ENCODE peak calls at places on chromosomes 16 and 17, in seven cellular contexts. X, M, B, Z, A, W and Y are unnamed samples.

GRCh38 chr17:77254961-77255741 is 114.4 kb downstream of the SEC14L1 start:
- DNase-seq in W (peak; percentile 25), X (peak; percentile 77), A (no peak), B (peak; percentile 86), Z (peak; percentile 38), M (no peak), Y (no peak)

GRCh38 chr17:64155751-64156544 is 26.0 kb upstream of the ERN1 start:
- DNase-seq in M (no peak), W (peak; percentile 21), X (no peak), A (peak; percentile 73), Z (no peak), B (peak; percentile 61), Y (no peak)

GRCh38 chr16:2246301-2246885 is 5.0 kb downstream of the ECI1 start:
- DNase-seq in B (no peak), W (no peak), M (no peak), A (no peak), Z (no peak), X (no peak), Y (no peak)

GRCh38 chr17:68794636-68795503 is 160.3 kb downstream of the ABCA8 start:
- DNase-seq in W (no peak), A (no peak), B (peak; percentile 60), Z (peak; percentile 11), X (peak; percentile 20), M (no peak), Y (no peak)

GRCh38 chr17:69314246-69315030 is 12.5 kb downstream of the ABCA5 start:
- DNase-seq in M (no peak), A (no peak), W (peak; percentile 79), B (no peak), X (no peak), Z (peak; percentile 33), Y (no peak)

GRCh38 chr17:11704041-11704440 is 105.8 kb downstream of the DNAH9 start:
- DNase-seq in B (no peak), Z (no peak), W (no peak), M (no peak), X (no peak), A (no peak), Y (no peak)

GRCh38 chr16:86889974-86890373 is 311.6 kb downstream of the FOXL1 start:
- DNase-seq in A (no peak), M (no peak), B (no peak), Z (no peak), W (no peak), X (no peak), Y (no peak)

GRCh38 chr17:69358688-69359596 is 32.0 kb upstream of the ABCA5 start:
- DNase-seq in A (no peak), B (no peak), W (peak; percentile 61), X (no peak), M (peak; percentile 21), Z (peak; percentile 92), Y (no peak)

GRCh38 chr17:65990593-65990992 is 201.3 kb downstream of the CEP112 start:
- DNase-seq in Z (no peak), A (peak; percentile 62), W (no peak), M (no peak), B (no peak), X (no peak), Y (no peak)

GRCh38 chr16:57818377-57819055 is 16.2 kb upstream of the KIFC3 start:
- DNase-seq in B (no peak), A (no peak), Z (no peak), X (no peak), W (no peak), M (no peak), Y (no peak)

GRCh38 chr17:40369923-40370322 is 5.4 kb upstream of the GJD3 start:
- DNase-seq in Z (no peak), X (no peak), A (no peak), B (no peak), M (no peak), W (no peak), Y (no peak)

GRCh38 chr16:3503513-3503912 is 2.7 kb downstream of the CLUAP1 start:
- DNase-seq in X (no peak), M (no peak), Z (no peak), A (no peak), W (no peak), B (no peak), Y (no peak)

GRCh38 chr17:18362509-18363020 is 785 bp downstream of the SHMT1 start:
- DNase-seq in B (no peak), X (no peak), W (peak; percentile 55), Z (peak; percentile 50), M (no peak), A (peak; percentile 65), Y (no peak)

GRCh38 chr17:28710948-28711722 is 553 bp downstream of the PROCA1 start:
- DNase-seq in W (peak; percentile 98), X (peak; percentile 76), M (peak; percentile 83), A (peak; percentile 92), Z (peak; percentile 96), B (peak; percentile 85), Y (peak; percentile 49)

GRCh38 chr17:79707931-79708891 is 22.5 kb upstream of the ENPP7 start:
- DNase-seq in X (peak; percentile 10), M (no peak), A (peak; percentile 44), B (peak; percentile 38), W (peak; percentile 76), Z (peak; percentile 75), Y (no peak)

GRCh38 chr17:79707441-79707850 is 23.3 kb upstream of the ENPP7 start:
- DNase-seq in X (no peak), B (no peak), Z (no peak), A (no peak), M (no peak), W (no peak), Y (no peak)

GRCh38 chr17:79705674-79706073 is 25.1 kb upstream of the ENPP7 start:
- DNase-seq in W (no peak), Z (no peak), A (no peak), M (no peak), B (no peak), X (no peak), Y (no peak)

GRCh38 chr17:79704691-79705090 is 26.1 kb upstream of the ENPP7 start:
- DNase-seq in B (no peak), M (no peak), Z (no peak), W (no peak), X (no peak), A (no peak), Y (no peak)

DNA sequence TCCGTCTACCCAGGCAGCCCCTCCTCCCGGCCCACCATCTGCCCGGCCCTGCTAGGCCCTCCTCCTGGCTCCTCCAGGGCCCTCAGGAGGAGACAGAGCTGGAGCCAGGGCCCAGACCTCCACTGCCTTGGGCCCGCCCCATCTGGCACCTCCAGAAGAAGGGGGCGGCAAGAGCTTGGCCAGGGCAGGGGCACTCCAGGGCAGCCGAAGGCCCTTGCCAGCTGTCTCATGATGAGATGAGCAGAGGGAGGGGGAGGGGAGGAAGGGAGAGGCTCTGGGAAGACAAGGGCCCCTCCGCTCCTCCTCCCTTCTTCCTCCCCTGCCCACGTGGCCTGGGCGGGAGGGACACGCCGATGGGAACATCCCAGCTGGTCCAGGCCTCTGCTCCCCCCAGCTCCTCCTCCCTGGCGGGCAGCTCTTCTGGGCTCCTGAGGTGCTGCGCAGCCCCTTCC is 23.8 kb upstream of the ENPP7 start:
- DNase-seq in A (no peak), B (no peak), X (no peak), W (peak; percentile 32), M (no peak), Z (no peak), Y (no peak)
- H3K4me3 ChIP-seq in A (no peak overlapping the region), B (no peak overlapping the region), X (no peak overlapping the region), W (no peak overlapping the region), M (no peak overlapping the region), Z (no peak overlapping the region), Y (no peak overlapping the region)

DNA sequence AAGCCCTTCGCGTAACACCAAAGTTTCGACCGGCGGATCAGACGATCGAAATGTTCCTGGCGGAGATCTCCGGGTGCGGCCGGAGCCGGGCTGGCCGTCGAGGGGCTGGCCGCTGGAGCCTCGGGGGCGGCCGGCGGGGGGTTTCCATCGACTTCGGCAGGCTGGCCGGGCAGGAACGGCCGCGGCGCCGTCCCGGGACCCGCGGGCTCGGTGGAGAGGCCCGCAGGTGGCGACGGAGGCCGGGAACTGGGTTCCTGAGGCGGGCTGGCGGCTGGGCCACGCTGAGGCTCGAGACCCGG is 1.1 kb downstream of the EPOP start:
- DNase-seq in B (no peak), Z (peak; percentile 57), M (no peak), W (peak; percentile 73), A (no peak), X (no peak), Y (no peak)
- TF ChIP-seq CTCF in B (no peak), Z (no peak), M (no peak), W (no peak), A (no peak), X (no peak), Y (no peak)

GRCh38 chr17:48587276-48588073 is 2.6 kb downstream of the HOXB3 start:
- DNase-seq in W (no peak), A (no peak), Z (no peak), X (no peak), B (peak; percentile 82), M (no peak), Y (no peak)

GRCh38 chr17:48586355-48586924 is 3.6 kb downstream of the HOXB3 start:
- DNase-seq in A (no peak), X (no peak), Z (no peak), M (no peak), B (peak; percentile 41), W (no peak), Y (no peak)

GRCh38 chr17:48589060-48589830 is 796 bp downstream of the HOXB3 start:
- DNase-seq in M (no peak), A (no peak), W (no peak), X (no peak), Z (no peak), B (peak; percentile 17), Y (no peak)

GRCh38 chr17:48588519-48588918 is 1.5 kb downstream of the HOXB3 start:
- DNase-seq in A (no peak), W (no peak), X (no peak), B (peak; percentile 53), Z (no peak), M (no peak), Y (no peak)

DNA sequence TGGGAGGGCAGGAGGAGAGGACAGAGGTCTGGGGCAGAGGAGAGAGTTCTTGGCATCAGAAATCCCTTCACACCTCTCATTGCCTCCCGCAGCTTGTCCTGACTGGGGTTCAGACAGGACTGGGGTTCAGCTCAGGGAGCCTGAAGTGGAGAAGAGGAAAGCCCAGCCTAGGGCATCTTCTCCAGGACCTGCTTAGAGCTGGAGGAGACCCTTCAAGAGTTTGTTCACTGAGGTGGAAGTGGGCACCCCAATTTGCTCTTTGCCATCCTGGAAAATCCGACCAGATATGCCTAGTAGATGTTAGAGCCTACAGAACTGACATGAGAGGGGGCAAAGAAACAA is 2.0 kb downstream of the HOXB3 start:
- DNase-seq in B (no peak), W (no peak), Z (no peak), M (no peak), X (no peak), A (no peak), Y (no peak)
- H3K27me3 ChIP-seq in B (no peaks in the 10 kb centered on the region), W (peaks cover 100% of the 10 kb centered on the region), Z (peaks cover 100% of the 10 kb centered on the region), M (peaks cover 99% of the 10 kb centered on the region), X (peaks cover 93% of the 10 kb centered on the region), A (peaks cover 100% of the 10 kb centered on the region), Y (peaks cover 76% of the 10 kb centered on the region)

DNA sequence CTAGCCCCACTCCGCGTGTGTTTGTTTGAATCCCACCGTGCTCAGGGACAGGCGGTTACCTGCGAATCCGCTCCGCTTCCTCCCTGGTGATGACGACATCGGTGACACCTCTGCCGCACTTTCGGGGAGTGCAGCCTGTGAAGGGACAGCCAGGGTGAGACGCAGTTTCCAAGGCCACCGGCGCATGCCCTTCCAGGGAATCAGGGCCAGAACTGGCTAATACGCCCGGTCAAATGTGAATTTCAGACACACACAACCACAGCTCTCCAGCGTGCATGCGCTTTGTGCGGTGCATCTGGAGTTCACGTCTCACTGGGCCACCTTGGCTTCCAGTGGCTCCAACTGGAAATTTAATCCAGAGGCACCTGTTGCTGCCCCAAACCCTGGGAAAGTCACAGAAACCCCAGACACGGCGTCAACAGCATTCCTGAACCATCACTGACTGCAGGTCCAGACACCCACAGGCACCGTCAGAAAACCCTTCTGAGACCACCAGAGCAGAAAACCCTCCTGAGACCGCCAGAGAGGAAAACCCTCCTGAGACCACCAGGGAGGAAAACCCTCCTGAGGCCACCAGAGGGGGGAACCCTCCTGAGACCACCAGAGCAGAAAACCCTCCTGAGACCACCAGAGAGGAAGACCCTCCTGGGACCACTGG is 6.6 kb upstream of the HEXD start:
- DNase-seq in B (no peak), M (no peak), X (no peak), A (no peak), Z (no peak), W (no peak), Y (no peak)
- H3K4me3 ChIP-seq in B (no peak overlapping the region), M (no peak overlapping the region), X (no peak overlapping the region), A (no peak overlapping the region), Z (no peak overlapping the region), W (no peak overlapping the region), Y (no peak overlapping the region)